ENCODE peak calls at places on chromosome 11, in eight cellular contexts. M is NCI-H1105 treated with DMSO at 0.1 percent for 48 hours; H is EH; I is activated naive CD4-positive, alpha-beta T cell treated with anti-CD3 and anti-CD28 coated beads for 36 hours; X is ELR; G is kidney tubule cell; J is psoas muscle; P is NCI-H2227 treated with DMSO at 0.1 percent for 48 hours. R is an unnamed sample.

GRCh38 chr11:36069576-36070214 is 125.8 kb downstream of the LDLRAD3 start:
- DNase-seq in M (no peak), H (no peak), I (no peak), X (peak; percentile 10), G (no peak), J (no peak), P (peak; percentile 69), R (no peak)

GRCh38 chr11:111299111-111300026 is 1.0 kb downstream of the POU2AF3 start:
- DNase-seq in M (no peak), H (peak; percentile 36), I (no peak), X (peak; percentile 46), G (peak; percentile 67), J (peak; percentile 73), P (peak; percentile 10), R (peak; percentile 74)

GRCh38 chr11:62791501-62792192 is at the start of gene TMEM223:
- DNase-seq in M (peak; percentile 76), H (peak; percentile 83), I (peak; percentile 92), X (peak; percentile 87), G (peak; percentile 85), J (peak; percentile 90), P (peak; percentile 90), R (peak; percentile 92)

GRCh38 chr11:122267602-122268001 is 151.6 kb upstream of the BLID start:
- DNase-seq in M (no peak), H (peak; percentile 69), I (no peak), X (peak; percentile 17), G (peak; percentile 9), J (no peak), P (no peak), R (no peak)

GRCh38 chr11:130449246-130449990 is 973 bp downstream of the ADAMTS15 start:
- DNase-seq in M (no peak), H (peak; percentile 25), I (no peak), X (no peak), G (no peak), J (no peak), P (peak; percentile 20), R (peak; percentile 33)

GRCh38 chr11:126815111-126815510 is 185.5 kb downstream of the KIRREL3 start:
- DNase-seq in M (no peak), H (peak; percentile 83), I (no peak), X (peak; percentile 83), G (peak; percentile 60), J (no peak), P (no peak), R (no peak)

GRCh38 chr11:47552086-47552580 is 799 bp downstream of the CELF1 start:
- DNase-seq in M (peak; percentile 39), H (peak; percentile 62), I (peak; percentile 47), X (peak; percentile 66), G (peak; percentile 59), J (peak; percentile 34), P (no peak), R (peak; percentile 57)

GRCh38 chr11:66637557-66638176 is 836 bp upstream of the RBM4 start:
- DNase-seq in M (peak; percentile 57), H (peak; percentile 14), I (no peak), X (peak; percentile 50), G (no peak), J (no peak), P (no peak), R (no peak)

GRCh38 chr11:83079820-83080219 is 8.1 kb upstream of the RAB30 start:
- DNase-seq in M (peak; percentile 11), H (no peak), I (no peak), X (no peak), G (no peak), J (no peak), P (no peak), R (no peak)

GRCh38 chr11:116641561-116642045 is 131.2 kb downstream of the BUD13 start:
- DNase-seq in M (peak; percentile 80), H (peak; percentile 20), I (peak; percentile 49), X (peak; percentile 36), G (peak; percentile 59), J (peak; percentile 22), P (peak; percentile 22), R (peak; percentile 40)

GRCh38 chr11:120130176-120130980 is 7.5 kb downstream of the TRIM29 start:
- DNase-seq in M (no peak), H (no peak), I (no peak), X (no peak), G (no peak), J (no peak), P (no peak), R (no peak)

GRCh38 chr11:93843906-93844305 is 6.5 kb downstream of the VSTM5 start:
- DNase-seq in M (no peak), H (no peak), I (no peak), X (peak; percentile 24), G (peak; percentile 60), J (no peak), P (no peak), R (no peak)

GRCh38 chr11:76661835-76662434 is 8.6 kb downstream of the LRRC32 start:
- DNase-seq in M (no peak), H (peak; percentile 6), I (no peak), X (no peak), G (no peak), J (no peak), P (no peak), R (no peak)

GRCh38 chr11:29260939-29261705 is 755.7 kb downstream of the KCNA4 start:
- DNase-seq in M (no peak), H (peak; percentile 52), I (no peak), X (peak; percentile 82), G (peak; percentile 94), J (no peak), P (no peak), R (no peak)

R was measured in colonic mucosa.